ENCODE peak calls at places on chromosomes 5 and 9, in seven cellular contexts. X is M059J; I is NCI-H526; R is activated CD4-positive, CD25-positive, alpha-beta regulatory T cell; O is right lobe of liver; F is left ventricle myocardium inferior; V is C1 segment of cervical spinal cord. L is an unnamed sample.

GRCh38 chr5:135458921-135459331 is 6.8 kb upstream of the TIFAB start:
- DNase-seq in X (peak; percentile 80), I (no peak), R (no peak), O (no peak), F (no peak), V (no peak), L (no peak)

GRCh38 chr5:16345454-16345853 is 120.1 kb downstream of the ZNF622 start:
- DNase-seq in X (peak; percentile 21), I (no peak), R (no peak), O (no peak), F (no peak), V (no peak), L (no peak)

GRCh38 chr5:32712463-32713395 is 1.6 kb downstream of the NPR3 start:
- DNase-seq in X (peak; percentile 19), I (no peak), R (no peak), O (no peak), F (no peak), V (no peak), L (no peak)

GRCh38 chr5:56112526-56113121 is 117.9 kb upstream of the IL6ST start:
- DNase-seq in X (peak; percentile 99), I (no peak), R (no peak), O (no peak), F (no peak), V (no peak), L (no peak)

GRCh38 chr9:127828262-127829031 is 25.8 kb downstream of the FPGS start:
- DNase-seq in X (peak; percentile 59), I (no peak), R (no peak), O (peak; percentile 83), F (peak; percentile 93), V (no peak), L (peak; percentile 94)

GRCh38 chr9:117258201-117258866 is 156.5 kb downstream of the ASTN2 start:
- DNase-seq in X (no peak), I (no peak), R (no peak), O (no peak), F (no peak), V (no peak), L (no peak)

GRCh38 chr9:121709798-121710197 is 58.4 kb downstream of the DAB2IP start:
- DNase-seq in X (no peak), I (no peak), R (no peak), O (no peak), F (no peak), V (no peak), L (peak; percentile 45)

GRCh38 chr5:127290019-127290945 is at the start of gene MEGF10:
- DNase-seq in X (peak; percentile 43), I (peak; percentile 19), R (no peak), O (no peak), F (no peak), V (peak; percentile 50), L (peak; percentile 72)

GRCh38 chr5:89988998-89989690 is 420.4 kb downstream of the CETN3 start:
- DNase-seq in X (no peak), I (no peak), R (no peak), O (no peak), F (peak; percentile 15), V (no peak), L (no peak)

GRCh38 chr5:9523090-9523813 is 22.6 kb downstream of the SEMA5A start:
- DNase-seq in X (peak; percentile 91), I (no peak), R (no peak), O (no peak), F (no peak), V (no peak), L (no peak)

GRCh38 chr5:114116981-114117380 is 244.9 kb upstream of the KCNN2 start:
- DNase-seq in X (no peak), I (no peak), R (no peak), O (no peak), F (no peak), V (no peak), L (no peak)

GRCh38 chr9:78383130-78383529 is 86.2 kb downstream of the PSAT1 start:
- DNase-seq in X (peak; percentile 49), I (no peak), R (no peak), O (no peak), F (no peak), V (no peak), L (no peak)

L was measured in psoas muscle.